ENCODE peak calls at places on chromosomes 6 and 20, in ten cellular contexts. P is cardiac fibroblast, A is AG04450, W is mucosa of descending colon, B is endothelial cell, L is dorsolateral prefrontal cortex, D is HFF-Myc, U is BE2C, X is heart left ventricle, N is NB4. O is an unnamed sample.

GRCh38 chr20:60993647-60994046 is 258.4 kb upstream of the CDH4 start:
- DNase-seq in P (no peak), A (no peak), W (no peak), B (peak; percentile 10), L (no peak), D (no peak), U (no peak), X (no peak), N (peak; percentile 15), O (no peak)

GRCh38 chr6:158536891-158537798 is 22.7 kb upstream of the TMEM181 start:
- DNase-seq in P (no peak), A (no peak), W (peak; percentile 18), B (peak; percentile 55), L (no peak), D (no peak), U (peak; percentile 79), X (peak; percentile 34), N (no peak), O (no peak)

GRCh38 chr6:36625161-36625919 is 31.2 kb downstream of the SRSF3 start:
- DNase-seq in P (peak; percentile 85), A (peak; percentile 64), W (no peak), B (no peak), L (no peak), D (no peak), U (no peak), X (no peak), N (no peak), O (no peak)

GRCh38 chr6:20197251-20197650 is 15.0 kb downstream of the MBOAT1 start:
- DNase-seq in P (no peak), A (no peak), W (no peak), B (no peak), L (no peak), D (no peak), U (no peak), X (no peak), N (no peak), O (no peak)

GRCh38 chr20:14777571-14777970 is 440.2 kb upstream of the FLRT3 start:
- DNase-seq in P (no peak), A (no peak), W (no peak), B (no peak), L (no peak), D (no peak), U (no peak), X (no peak), N (no peak), O (no peak)

GRCh38 chr6:109187399-109188114 is 92.2 kb downstream of the CEP57L1 start:
- DNase-seq in P (peak; percentile 59), A (no peak), W (peak; percentile 82), B (peak; percentile 53), L (peak; percentile 36), D (no peak), U (peak; percentile 40), X (peak; percentile 44), N (peak; percentile 60), O (peak; percentile 63)

GRCh38 chr6:119241540-119242309 is 107.8 kb downstream of the MAN1A1 start:
- DNase-seq in P (no peak), A (no peak), W (no peak), B (no peak), L (no peak), D (no peak), U (no peak), X (no peak), N (no peak), O (no peak)

GRCh38 chr6:22906091-22906549 is 336.8 kb downstream of the HDGFL1 start:
- DNase-seq in P (peak; percentile 69), A (no peak), W (no peak), B (no peak), L (no peak), D (no peak), U (no peak), X (no peak), N (no peak), O (no peak)

DNA sequence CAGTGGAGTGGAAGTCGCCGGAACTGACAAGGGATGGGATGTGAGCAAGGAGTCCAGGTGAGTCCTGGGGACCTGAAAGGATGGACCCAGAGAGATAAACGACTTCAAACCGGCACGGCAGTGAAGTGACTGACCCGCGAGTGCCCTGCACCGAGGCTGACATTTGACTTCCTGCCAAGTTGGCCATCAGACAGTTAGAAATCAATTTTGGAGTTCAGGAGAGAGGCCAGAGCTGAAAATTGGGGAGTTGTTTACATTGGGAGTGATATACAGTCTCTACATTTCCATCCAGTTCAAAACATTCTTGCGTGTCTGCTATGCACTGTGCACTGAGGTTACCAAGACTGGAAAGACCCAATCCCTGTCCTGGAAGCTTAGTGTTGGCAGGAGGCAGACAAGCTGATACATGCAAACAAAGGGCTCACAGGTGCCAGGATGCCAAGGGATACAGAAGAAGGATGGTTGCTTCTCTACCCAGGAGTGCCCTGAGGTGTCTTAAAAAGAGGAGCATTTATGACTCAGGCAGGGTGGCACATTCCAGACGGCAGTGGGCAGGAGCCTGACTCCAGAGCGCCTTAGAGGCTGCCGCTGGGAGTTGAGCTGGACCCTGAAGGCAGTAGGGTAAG is 186.6 kb downstream of the MTHFD1L start:
- DNase-seq in P (no peak), A (no peak), W (no peak), B (no peak), L (no peak), D (no peak), U (no peak), X (no peak), N (no peak), O (no peak)
- TF ChIP-seq CTCF in P (no peak), A (no peak), W (no peak), B (no peak), L (no peak), D (no peak), U (no peak), X (no peak), N (no peak), O (no peak)

GRCh38 chr6:143514996-143515760 is 3.7 kb upstream of the FUCA2 start:
- DNase-seq in P (no peak), A (no peak), W (no peak), B (no peak), L (no peak), D (no peak), U (no peak), X (peak; percentile 83), N (no peak), O (no peak)

GRCh38 chr6:143510991-143511891 is at the start of gene FUCA2:
- DNase-seq in P (peak; percentile 93), A (peak; percentile 64), W (peak; percentile 96), B (peak; percentile 77), L (peak; percentile 79), D (peak; percentile 56), U (peak; percentile 79), X (peak; percentile 94), N (peak; percentile 90), O (peak; percentile 77)

GRCh38 chr6:143515766-143516355 is 4.3 kb upstream of the FUCA2 start:
- DNase-seq in P (no peak), A (no peak), W (no peak), B (no peak), L (no peak), D (no peak), U (no peak), X (no peak), N (no peak), O (no peak)

GRCh38 chr6:143516700-143517446 is 5.4 kb upstream of the FUCA2 start:
- DNase-seq in P (no peak), A (no peak), W (no peak), B (no peak), L (no peak), D (no peak), U (no peak), X (no peak), N (peak; percentile 57), O (no peak)

DNA sequence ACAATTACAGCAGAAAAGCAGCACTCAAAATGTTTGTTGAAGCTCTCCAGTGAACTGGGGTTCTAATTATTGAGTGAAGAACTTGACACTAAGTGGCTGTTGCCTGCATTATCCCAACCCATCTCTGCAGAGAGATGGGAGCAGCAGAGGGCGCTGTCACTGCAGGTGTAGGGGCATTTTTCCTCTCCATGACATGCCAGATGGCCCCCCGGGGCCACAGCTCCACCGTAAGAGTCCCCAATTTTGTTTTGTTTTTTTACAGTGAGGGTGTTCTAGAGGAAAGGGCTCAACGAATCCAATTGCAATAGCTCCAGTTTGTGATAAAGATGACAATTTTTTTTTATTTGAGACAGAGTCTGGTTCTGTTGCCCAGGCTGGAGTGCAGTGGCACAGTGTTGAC is 1.9 kb upstream of the FUCA2 start:
- DNase-seq in P (no peak), A (no peak), W (peak; percentile 82), B (peak; percentile 38), L (no peak), D (no peak), U (peak; percentile 25), X (no peak), N (peak; percentile 71), O (peak; percentile 51)
- TF ChIP-seq CTCF in P (peak; percentile 32), A (peak; percentile 37), W (peak; percentile 48), B (peak; percentile 45), L (no peak), D (peak; percentile 48), U (peak; percentile 51), X (peak; percentile 35), N (peak; percentile 78), O (peak; percentile 63)

DNA sequence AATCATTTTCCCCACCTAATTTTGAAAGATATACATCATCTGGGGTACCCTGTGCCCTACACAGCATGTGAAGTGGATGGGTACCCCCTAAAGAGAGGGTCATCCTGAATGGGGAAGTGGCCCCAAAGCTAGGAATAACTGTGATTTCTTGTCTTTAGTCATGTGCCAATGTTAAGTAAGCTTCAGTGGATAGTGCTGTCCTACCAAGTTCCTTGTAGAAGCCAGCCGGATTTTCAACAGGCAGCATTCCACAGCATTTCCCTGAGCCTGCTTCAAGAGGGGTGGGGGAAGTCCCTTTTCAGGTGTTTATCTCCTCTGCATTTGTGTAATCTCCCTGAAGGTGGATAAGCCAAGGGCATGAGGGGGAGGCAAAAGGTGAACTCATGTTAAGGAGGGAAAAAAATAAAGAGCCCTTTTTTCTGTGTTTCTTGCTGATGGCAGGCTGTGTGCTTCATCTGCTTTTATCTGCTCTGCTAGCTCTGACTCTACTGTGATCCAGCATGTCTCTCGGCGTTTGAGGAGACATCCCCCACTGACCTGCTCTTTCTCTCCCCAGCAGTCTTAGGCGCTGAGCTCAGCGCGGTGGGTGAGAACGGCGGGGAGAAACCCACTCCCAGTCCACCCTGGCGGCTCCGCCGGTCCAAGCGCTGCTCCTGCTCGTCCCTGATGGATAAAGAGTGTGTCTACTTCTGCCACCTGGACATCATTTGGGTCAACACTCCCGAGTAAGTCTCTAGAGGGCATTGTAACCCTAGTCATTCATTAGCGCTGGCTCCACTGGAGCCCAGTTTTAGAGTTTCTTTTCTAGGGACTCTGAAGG is 1.8 kb downstream of the EDN1 start:
- DNase-seq in P (peak; percentile 62), A (no peak), W (peak; percentile 60), B (peak; percentile 10), L (no peak), D (no peak), U (no peak), X (no peak), N (peak; percentile 16), O (peak; percentile 45)
- TF ChIP-seq CTCF in P (peak; percentile 27), A (peak; percentile 28), W (no peak), B (no peak), L (no peak), D (peak; percentile 21), U (peak; percentile 20), X (peak; percentile 40), N (no peak), O (peak; percentile 35)

DNA sequence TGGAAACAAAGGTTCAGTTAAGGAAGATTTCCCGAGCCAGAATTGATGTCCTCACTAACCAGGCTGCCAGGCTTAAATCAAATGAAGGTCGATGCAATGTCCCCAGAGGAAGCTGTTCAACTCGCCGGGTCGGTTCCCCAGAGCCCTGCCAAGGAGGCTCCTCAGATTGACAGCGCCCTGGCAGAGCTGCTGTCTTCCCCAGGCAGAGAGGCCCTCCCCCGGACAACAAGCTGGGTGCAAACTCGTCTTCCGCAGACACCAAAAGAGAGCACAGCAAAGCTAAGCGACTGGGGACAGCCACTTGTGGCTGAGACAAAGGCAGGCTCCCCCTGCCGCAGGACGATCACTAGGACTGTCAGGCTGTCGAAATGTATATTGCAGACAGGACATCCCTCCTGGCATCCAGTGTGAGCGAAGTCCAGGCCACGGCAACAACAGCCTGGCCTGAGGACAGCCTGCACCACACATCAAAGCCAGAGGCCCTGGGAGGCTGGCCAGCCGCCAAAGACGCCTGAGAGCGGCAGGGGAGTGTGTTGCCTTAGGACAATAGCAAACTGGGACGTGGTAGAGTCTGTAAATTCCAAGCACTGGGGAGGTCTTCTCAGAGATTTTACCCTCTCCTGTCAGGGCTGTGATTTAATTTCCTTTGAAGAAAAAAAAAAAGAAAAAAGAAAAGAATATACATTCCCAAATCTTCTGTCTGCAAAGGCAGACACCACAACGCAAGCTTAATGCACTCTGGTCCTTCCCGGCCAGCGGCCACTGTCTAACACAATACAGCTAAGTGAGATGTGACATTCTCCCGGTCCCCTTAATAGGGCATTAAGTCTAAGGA is 99.1 kb downstream of the HIVEP2 start:
- DNase-seq in P (peak; percentile 92), A (no peak), W (peak; percentile 89), B (peak; percentile 71), L (peak; percentile 66), D (peak; percentile 35), U (peak; percentile 93), X (peak; percentile 91), N (peak; percentile 82), O (peak; percentile 86)
- TF ChIP-seq CTCF in P (no peak), A (no peak), W (no peak), B (no peak), L (no peak), D (no peak), U (peak; percentile 34), X (no peak), N (no peak), O (no peak)